ENCODE peak calls at places on chromosomes 13 and 19, in five cellular contexts. One of them, this sample, is unnamed.

GRCh38 chr13:42760949-42761348 is 20.4 kb upstream of the FAM216B start:
- DNase-seq in GM23248: no peak
- DNase-seq in lung: no peak
- DNase-seq in neuronal stem cell: no peak
- DNase-seq in fibroblast of lung: peak
- DNase-seq in this sample: peak

GRCh38 chr13:114025432-114026127 is 51.7 kb upstream of the C13orf46 start:
- DNase-seq in GM23248: no peak
- DNase-seq in lung: no peak
- DNase-seq in neuronal stem cell: no peak
- DNase-seq in fibroblast of lung: peak
- DNase-seq in this sample: peak

GRCh38 chr19:32200312-32201038 is 144.9 kb upstream of the ZNF507 start:
- DNase-seq in GM23248: no peak
- DNase-seq in lung: peak
- DNase-seq in neuronal stem cell: no peak
- DNase-seq in fibroblast of lung: no peak
- DNase-seq in this sample: no peak

GRCh38 chr13:112690242-112690943 is 555 bp downstream of the ATP11A start:
- DNase-seq in GM23248: peak
- DNase-seq in lung: no peak
- DNase-seq in neuronal stem cell: no peak
- DNase-seq in fibroblast of lung: peak
- DNase-seq in this sample: no peak

GRCh38 chr19:1979642-1980041 is 35.9 kb downstream of the BTBD2 start:
- DNase-seq in GM23248: no peak
- DNase-seq in lung: no peak
- DNase-seq in neuronal stem cell: no peak
- DNase-seq in fibroblast of lung: no peak
- DNase-seq in this sample: no peak

GRCh38 chr19:11237321-11237720 is 2.1 kb upstream of the ANGPTL8 start:
- DNase-seq in GM23248: no peak
- DNase-seq in lung: no peak
- DNase-seq in neuronal stem cell: no peak
- DNase-seq in fibroblast of lung: no peak
- DNase-seq in this sample: no peak

GRCh38 chr13:30464496-30465351 is 1.0 kb downstream of the HMGB1 start:
- DNase-seq in GM23248: peak
- DNase-seq in lung: peak
- DNase-seq in neuronal stem cell: peak
- DNase-seq in fibroblast of lung: peak
- DNase-seq in this sample: peak

GRCh38 chr13:86464193-86464592 is 665.0 kb upstream of the SLITRK6 start:
- DNase-seq in GM23248: peak
- DNase-seq in lung: no peak
- DNase-seq in neuronal stem cell: no peak
- DNase-seq in fibroblast of lung: no peak
- DNase-seq in this sample: no peak

GRCh38 chr13:70523622-70524021 is 415.4 kb upstream of the KLHL1 start:
- DNase-seq in GM23248: no peak
- DNase-seq in lung: no peak
- DNase-seq in neuronal stem cell: no peak
- DNase-seq in fibroblast of lung: peak
- DNase-seq in this sample: peak

GRCh38 chr19:53461866-53462265 is 5.7 kb upstream of the ZNF813 start:
- DNase-seq in GM23248: no peak
- DNase-seq in lung: no peak
- DNase-seq in neuronal stem cell: no peak
- DNase-seq in fibroblast of lung: no peak
- DNase-seq in this sample: no peak

GRCh38 chr19:14305706-14306105 is 75.5 kb upstream of the ADGRE5 start:
- DNase-seq in GM23248: no peak
- DNase-seq in lung: no peak
- DNase-seq in neuronal stem cell: no peak
- DNase-seq in fibroblast of lung: no peak
- DNase-seq in this sample: no peak

GRCh38 chr19:8571006-8571411 is 6.2 kb downstream of the MYO1F start:
- DNase-seq in GM23248: peak
- DNase-seq in lung: peak
- DNase-seq in neuronal stem cell: no peak
- DNase-seq in fibroblast of lung: peak
- DNase-seq in this sample: peak

GRCh38 chr19:10126213-10126639 is 6.5 kb upstream of the EIF3G start:
- DNase-seq in GM23248: no peak
- DNase-seq in lung: no peak
- DNase-seq in neuronal stem cell: no peak
- DNase-seq in fibroblast of lung: no peak
- DNase-seq in this sample: no peak

GRCh38 chr13:109309625-109310363 is 476.6 kb downstream of the IRS2 start:
- DNase-seq in GM23248: no peak
- DNase-seq in lung: no peak
- DNase-seq in neuronal stem cell: no peak
- DNase-seq in fibroblast of lung: no peak
- DNase-seq in this sample: no peak

GRCh38 chr19:3062165-3063105 is at the start of gene TLE5:
- DNase-seq in GM23248: peak
- DNase-seq in lung: peak
- DNase-seq in neuronal stem cell: no peak
- DNase-seq in fibroblast of lung: no peak
- DNase-seq in this sample: no peak

GRCh38 chr13:46630419-46631183 is 77.6 kb downstream of the LRCH1 start:
- DNase-seq in GM23248: no peak
- DNase-seq in lung: no peak
- DNase-seq in neuronal stem cell: no peak
- DNase-seq in fibroblast of lung: no peak
- DNase-seq in this sample: no peak

GRCh38 chr13:80524447-80525215 is 183.7 kb upstream of the SPRY2 start:
- DNase-seq in GM23248: no peak
- DNase-seq in lung: no peak
- DNase-seq in neuronal stem cell: no peak
- DNase-seq in fibroblast of lung: peak
- DNase-seq in this sample: peak

GRCh38 chr19:48319647-48320537 is 5.5 kb upstream of the EMP3 start:
- DNase-seq in GM23248: peak
- DNase-seq in lung: peak
- DNase-seq in neuronal stem cell: peak
- DNase-seq in fibroblast of lung: peak
- DNase-seq in this sample: peak

GRCh38 chr19:43606569-43607229 is 5.2 kb upstream of the SRRM5 start:
- DNase-seq in GM23248: no peak
- DNase-seq in lung: no peak
- DNase-seq in neuronal stem cell: no peak
- DNase-seq in fibroblast of lung: no peak
- DNase-seq in this sample: no peak

DNA sequence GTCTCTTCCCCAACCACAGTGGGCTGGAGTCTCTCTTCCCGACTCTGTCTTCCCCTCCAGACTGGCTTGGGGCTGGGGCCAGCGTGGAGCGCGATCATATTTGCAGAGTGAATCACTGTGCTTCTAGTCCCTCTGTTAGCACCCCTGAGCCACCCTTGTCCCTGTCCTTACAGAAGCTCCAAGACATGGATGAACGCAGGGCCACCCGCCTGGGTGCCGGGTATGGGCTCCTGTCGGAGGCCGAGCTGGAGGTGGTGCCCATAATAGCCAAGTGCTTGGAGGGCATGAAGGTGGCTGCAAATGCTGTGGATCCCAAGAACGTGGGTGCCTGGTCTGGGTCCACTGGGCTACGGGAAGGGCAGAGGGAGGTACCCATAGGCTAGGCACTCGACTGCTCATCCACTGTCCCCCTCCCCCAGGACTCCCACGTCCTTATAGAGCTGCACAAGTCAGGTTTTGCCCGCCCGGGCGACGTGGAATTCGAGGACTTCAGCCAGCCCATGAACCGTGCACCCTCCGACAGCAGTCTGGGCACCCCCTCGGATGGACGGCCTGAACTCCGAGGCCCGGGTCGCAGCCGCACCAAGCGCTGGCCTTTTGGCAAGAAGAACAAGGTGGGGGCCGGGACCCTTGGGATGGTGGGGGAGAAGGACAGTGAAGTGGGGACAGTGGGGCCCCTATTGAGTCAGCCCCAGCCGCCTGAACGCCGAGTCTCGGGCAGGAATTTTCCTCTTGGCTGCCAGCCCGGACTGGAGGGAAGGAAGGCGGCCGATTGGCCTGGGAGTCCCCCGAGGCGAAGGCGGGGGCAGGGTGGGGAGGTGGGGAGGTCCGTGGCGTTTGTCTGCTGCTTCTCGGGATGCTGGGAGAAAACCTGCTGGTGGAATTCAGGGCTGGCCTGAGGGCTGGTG is 5.2 kb downstream of the TRIP10 start:
- DNase-seq in GM23248: peak
- DNase-seq in lung: peak
- DNase-seq in neuronal stem cell: no peak
- DNase-seq in fibroblast of lung: peak
- DNase-seq in this sample: peak
- H3K4me3 ChIP-seq in GM23248: peak
- H3K4me3 ChIP-seq in lung: no peak
- H3K4me3 ChIP-seq in neuronal stem cell: no peak
- H3K4me3 ChIP-seq in fibroblast of lung: no peak
- H3K4me3 ChIP-seq in this sample: peak

DNA sequence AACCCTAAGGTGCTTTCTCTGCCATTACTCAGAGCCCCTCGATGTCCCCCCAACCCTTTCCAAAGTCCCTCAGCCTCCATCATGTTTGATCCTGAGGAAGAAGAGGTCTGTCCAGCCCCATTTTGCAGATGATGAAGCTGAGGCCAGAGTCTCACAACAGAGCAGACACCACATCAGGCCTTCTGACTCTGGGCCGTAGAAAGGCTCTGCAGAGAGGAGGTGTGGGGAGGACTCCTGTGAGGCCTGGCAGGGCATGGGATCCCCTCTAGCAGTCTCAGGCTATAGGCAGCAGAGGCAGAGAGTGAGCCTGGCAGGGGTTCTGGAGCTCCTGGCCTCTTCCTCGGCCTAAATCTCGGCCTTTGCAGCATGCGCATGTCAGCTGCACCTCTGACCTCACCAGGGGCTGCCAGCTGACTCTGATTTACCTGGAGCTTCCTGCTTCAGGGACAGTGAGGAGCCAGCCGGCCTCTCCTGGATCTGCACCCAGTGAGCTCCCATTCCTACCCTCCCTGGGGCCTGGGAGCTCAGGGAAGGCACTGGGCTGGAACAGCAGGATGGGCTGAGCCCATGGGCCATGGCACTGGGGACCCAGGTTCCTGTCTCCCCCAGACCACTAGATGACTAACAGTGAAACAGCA is 41.7 kb upstream of the VSTM2B start:
- DNase-seq in GM23248: no peak
- DNase-seq in lung: no peak
- DNase-seq in neuronal stem cell: no peak
- DNase-seq in fibroblast of lung: no peak
- DNase-seq in this sample: no peak
- H3K4me3 ChIP-seq in GM23248: no peak
- H3K4me3 ChIP-seq in lung: no peak
- H3K4me3 ChIP-seq in neuronal stem cell: no peak
- H3K4me3 ChIP-seq in fibroblast of lung: no peak
- H3K4me3 ChIP-seq in this sample: no peak

GRCh38 chr13:49972709-49973108 is 24.1 kb upstream of the TRIM13 start:
- DNase-seq in GM23248: no peak
- DNase-seq in lung: no peak
- DNase-seq in neuronal stem cell: no peak
- DNase-seq in fibroblast of lung: no peak
- DNase-seq in this sample: no peak

GRCh38 chr13:49980266-49980665 is 16.6 kb upstream of the TRIM13 start:
- DNase-seq in GM23248: no peak
- DNase-seq in lung: no peak
- DNase-seq in neuronal stem cell: no peak
- DNase-seq in fibroblast of lung: no peak
- DNase-seq in this sample: no peak

GRCh38 chr13:49977992-49978391 is 18.9 kb upstream of the TRIM13 start:
- DNase-seq in GM23248: no peak
- DNase-seq in lung: no peak
- DNase-seq in neuronal stem cell: no peak
- DNase-seq in fibroblast of lung: no peak
- DNase-seq in this sample: no peak

GRCh38 chr13:49975826-49976225 is 21.0 kb upstream of the TRIM13 start:
- DNase-seq in GM23248: no peak
- DNase-seq in lung: no peak
- DNase-seq in neuronal stem cell: no peak
- DNase-seq in fibroblast of lung: no peak
- DNase-seq in this sample: no peak

GRCh38 chr13:49976314-49977258 is 20.3 kb upstream of the TRIM13 start:
- DNase-seq in GM23248: peak
- DNase-seq in lung: peak
- DNase-seq in neuronal stem cell: peak
- DNase-seq in fibroblast of lung: peak
- DNase-seq in this sample: peak
- H3K4me3 ChIP-seq in GM23248: no peak
- H3K4me3 ChIP-seq in lung: no peak
- H3K4me3 ChIP-seq in neuronal stem cell: no peak
- H3K4me3 ChIP-seq in fibroblast of lung: no peak
- H3K4me3 ChIP-seq in this sample: no peak

DNA sequence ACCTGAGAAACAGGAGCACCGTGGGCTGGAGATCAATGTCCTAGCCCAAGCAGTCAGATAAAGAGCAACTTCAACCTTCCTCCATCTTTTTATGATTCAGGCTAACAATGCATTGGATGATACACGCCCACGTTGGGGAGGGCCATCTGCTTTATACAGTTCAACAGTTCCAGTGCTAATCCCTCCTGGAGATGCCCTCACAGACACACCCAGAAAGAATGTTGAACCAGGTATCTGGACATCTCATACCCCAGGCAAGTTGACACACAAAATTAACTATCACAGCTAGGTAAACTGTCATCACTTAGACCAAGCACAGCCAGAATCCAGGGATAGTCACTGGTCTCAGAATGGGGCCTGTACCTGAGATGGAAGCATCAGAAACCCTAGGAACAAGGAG is 20.6 kb upstream of the SERPINE3 start:
- DNase-seq in GM23248: no peak
- DNase-seq in lung: no peak
- DNase-seq in neuronal stem cell: no peak
- DNase-seq in fibroblast of lung: no peak
- DNase-seq in this sample: no peak
- H3K4me3 ChIP-seq in GM23248: no peak
- H3K4me3 ChIP-seq in lung: no peak
- H3K4me3 ChIP-seq in neuronal stem cell: no peak
- H3K4me3 ChIP-seq in fibroblast of lung: no peak
- H3K4me3 ChIP-seq in this sample: no peak

This sample was measured in brain microvascular endothelial cell.